ENCODE peak calls at places on chromosomes 7 and 10, in four cellular contexts. S is IMR-90, V is H1, I is neuronal stem cell. U is an unnamed sample.

GRCh38 chr7:87361320-87361719 is 15.9 kb downstream of the CROT start:
- DNase-seq in S (no peak), V (no peak), I (no peak), U (no peak)

GRCh38 chr10:118754132-118754555 is 626 bp downstream of the CACUL1 start:
- DNase-seq in S (no peak), V (no peak), I (peak; percentile 53), U (peak; percentile 57)

GRCh38 chr7:108144931-108145330 is 14.8 kb upstream of the LAMB4 start:
- DNase-seq in S (no peak), V (no peak), I (no peak), U (no peak)

GRCh38 chr7:11787534-11787933 is 44.5 kb downstream of the THSD7A start:
- DNase-seq in S (no peak), V (no peak), I (no peak), U (no peak)

GRCh38 chr10:100183482-100183881 is 2.3 kb downstream of the ERLIN1 start:
- DNase-seq in S (peak; percentile 10), V (no peak), I (no peak), U (peak; percentile 44)

GRCh38 chr10:86536294-86536861 is 14.8 kb upstream of the WAPL start:
- DNase-seq in S (no peak), V (no peak), I (no peak), U (no peak)

GRCh38 chr10:96673318-96674099 is 46.8 kb downstream of the PIK3AP1 start:
- DNase-seq in S (peak; percentile 63), V (no peak), I (no peak), U (peak; percentile 49)

GRCh38 chr7:139602143-139602722 is 78.7 kb downstream of the CLEC2L start:
- DNase-seq in S (peak; percentile 42), V (no peak), I (peak; percentile 18), U (peak; percentile 49)

GRCh38 chr10:103552856-103553742 is 59.6 kb downstream of the NEURL1 start:
- DNase-seq in S (no peak), V (no peak), I (no peak), U (no peak)

GRCh38 chr10:132746801-132747625 is 38.9 kb downstream of the NKX6-2 start:
- DNase-seq in S (no peak), V (peak; percentile 10), I (peak; percentile 71), U (no peak)

GRCh38 chr7:5586279-5586962 is 162.8 kb upstream of the TNRC18 start:
- DNase-seq in S (no peak), V (no peak), I (no peak), U (no peak)

GRCh38 chr7:63106506-63107388 is 891.9 kb upstream of the ZNF722 start:
- DNase-seq in S (no peak), V (no peak), I (no peak), U (no peak)

GRCh38 chr7:22094413-22095304 is 149.0 kb upstream of the CDCA7L start:
- DNase-seq in S (peak; percentile 10), V (no peak), I (no peak), U (peak; percentile 2)

GRCh38 chr10:6223981-6224380 is 21.2 kb downstream of the PFKFB3 start:
- DNase-seq in S (no peak), V (no peak), I (no peak), U (no peak)

GRCh38 chr7:74063646-74064045 is 20.0 kb upstream of the LIMK1 start:
- DNase-seq in S (no peak), V (no peak), I (no peak), U (no peak)

GRCh38 chr10:133004991-133005390 is 62.6 kb upstream of the CFAP46 start:
- DNase-seq in S (no peak), V (no peak), I (no peak), U (no peak)

GRCh38 chr7:102081244-102081627 is 205.4 kb upstream of the SH2B2 start:
- DNase-seq in S (no peak), V (no peak), I (no peak), U (no peak)

GRCh38 chr10:132637477-132638129 is 100.0 kb downstream of the INPP5A start:
- DNase-seq in S (peak; percentile 73), V (no peak), I (peak; percentile 42), U (peak; percentile 73)

GRCh38 chr10:114780610-114781184 is 40.9 kb upstream of the FHIP2A start:
- DNase-seq in S (no peak), V (no peak), I (no peak), U (no peak)

GRCh38 chr10:28906011-28906411 is 228.7 kb downstream of the BAMBI start:
- DNase-seq in S (no peak), V (no peak), I (no peak), U (no peak)

GRCh38 chr7:31478744-31479143 is 35.1 kb upstream of the ITPRID1 start:
- DNase-seq in S (no peak), V (no peak), I (no peak), U (no peak)

GRCh38 chr7:129557686-129558481 is 53.6 kb upstream of the NRF1 start:
- DNase-seq in S (no peak), V (no peak), I (no peak), U (no peak)

GRCh38 chr10:121900443-121901174 is 27.2 kb downstream of the ATE1 start:
- DNase-seq in S (peak; percentile 71), V (no peak), I (peak; percentile 65), U (peak; percentile 76)

GRCh38 chr10:62597226-62597625 is 207.3 kb upstream of the ADO start:
- DNase-seq in S (peak; percentile 41), V (no peak), I (no peak), U (peak; percentile 22)

GRCh38 chr7:116736927-116737715 is 65.1 kb downstream of the MET start:
- DNase-seq in S (peak; percentile 48), V (no peak), I (no peak), U (peak; percentile 58)

GRCh38 chr7:19713676-19714075 is 4.8 kb upstream of the POLR1F start:
- DNase-seq in S (peak; percentile 45), V (no peak), I (peak; percentile 23), U (peak; percentile 63)

GRCh38 chr10:100391163-100392002 is 44.4 kb downstream of the SCD start:
- DNase-seq in S (no peak), V (no peak), I (no peak), U (no peak)

GRCh38 chr10:45420453-45421192 is 46.6 kb downstream of the ALOX5 start:
- DNase-seq in S (peak; percentile 52), V (no peak), I (no peak), U (no peak)

GRCh38 chr7:24980695-24981543 is 941 bp upstream of the OSBPL3 start:
- DNase-seq in S (peak; percentile 36), V (no peak), I (no peak), U (peak; percentile 60)

GRCh38 chr7:110317699-110318265 is 773.1 kb upstream of the LRRN3 start:
- DNase-seq in S (peak; percentile 82), V (no peak), I (no peak), U (peak; percentile 72)

GRCh38 chr10:114499630-114500190 is 95.4 kb upstream of the AFAP1L2 start:
- DNase-seq in S (no peak), V (no peak), I (no peak), U (no peak)

GRCh38 chr7:41996381-41997035 is 240.5 kb downstream of the GLI3 start:
- DNase-seq in S (peak; percentile 86), V (no peak), I (no peak), U (peak; percentile 41)

GRCh38 chr7:73960548-73960947 is 67.4 kb upstream of the ELN start:
- DNase-seq in S (no peak), V (no peak), I (no peak), U (no peak)

GRCh38 chr10:13657184-13657680 is 70.5 kb downstream of the PRPF18 start:
- DNase-seq in S (no peak), V (no peak), I (no peak), U (no peak)

GRCh38 chr10:13659887-13660544 is 73.3 kb downstream of the PRPF18 start:
- DNase-seq in S (peak; percentile 50), V (no peak), I (peak; percentile 48), U (peak; percentile 52)

GRCh38 chr10:13658256-13658655 is 71.5 kb downstream of the PRPF18 start:
- DNase-seq in S (no peak), V (no peak), I (no peak), U (no peak)

GRCh38 chr10:13660545-13660920 is 73.8 kb downstream of the PRPF18 start:
- DNase-seq in S (peak; percentile 41), V (no peak), I (no peak), U (no peak)

DNA sequence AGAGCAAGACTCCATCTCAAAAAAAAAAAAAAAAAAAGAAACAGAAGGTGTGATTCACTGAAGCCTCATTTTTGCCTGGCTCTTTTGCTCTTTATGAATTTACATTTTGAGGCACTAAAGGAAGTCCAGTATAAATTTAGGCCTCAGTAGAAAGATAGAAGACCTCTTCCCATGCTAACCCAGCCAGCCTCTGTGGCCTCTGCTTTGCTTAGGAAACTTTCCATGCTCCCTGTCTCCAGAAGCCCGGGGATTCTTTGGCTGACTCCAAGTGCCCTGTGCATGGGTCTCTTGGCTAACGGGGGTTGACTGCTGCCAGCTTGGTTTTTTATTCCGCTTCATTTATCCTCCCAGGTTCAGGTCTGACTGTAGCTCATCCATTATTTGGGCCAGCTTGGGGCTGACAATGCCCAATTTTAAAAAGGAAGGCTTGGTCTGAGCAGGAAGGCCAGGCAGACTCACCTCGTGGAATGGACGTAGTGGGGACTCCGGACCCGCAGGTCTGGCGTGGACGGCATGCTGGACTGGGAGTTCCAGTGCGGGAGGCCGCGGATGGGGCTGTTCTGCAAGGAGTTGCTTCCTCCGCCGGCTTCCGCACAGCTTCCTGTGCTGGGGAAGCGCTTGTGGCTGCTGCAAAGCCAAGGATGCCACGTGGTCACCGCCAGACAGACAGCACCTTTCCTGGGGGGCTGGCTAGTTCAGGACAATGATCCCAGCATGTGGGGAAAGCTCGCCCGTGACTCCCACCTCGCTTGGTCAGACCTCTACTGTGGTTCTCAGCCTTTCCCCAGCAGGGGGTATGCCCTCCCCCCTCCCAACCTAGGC is 72.3 kb downstream of the PRPF18 start:
- DNase-seq in S (no peak), V (no peak), I (no peak), U (no peak)
- H3K27ac ChIP-seq in S (peak overlapping the region; percentile 46), V (peak overlapping the region; percentile 29), I (no peak overlapping the region), U (peak overlapping the region; percentile 4)

DNA sequence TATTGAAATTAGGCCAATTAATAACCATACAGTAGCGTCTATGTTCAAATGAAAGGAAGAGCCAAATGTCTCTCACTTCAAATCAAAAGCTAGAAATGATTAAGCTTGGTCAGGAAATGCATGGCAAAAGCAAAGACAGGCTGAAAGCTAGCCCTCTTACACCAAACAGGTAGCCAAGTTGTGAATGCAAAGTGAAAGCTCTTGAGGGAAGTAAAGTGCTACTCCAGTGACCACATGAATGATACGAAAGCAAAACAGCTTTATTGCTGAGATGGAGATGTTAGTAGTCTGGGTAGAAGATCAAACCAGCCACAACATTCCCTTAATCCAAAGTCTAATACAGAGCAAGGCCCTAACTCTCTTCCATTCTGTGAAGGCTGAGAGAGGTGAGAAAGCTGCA is 123.8 kb downstream of the TEX36 start:
- DNase-seq in S (no peak), V (no peak), I (no peak), U (no peak)
- H3K14ac ChIP-seq in S (no peak overlapping the region), V (no peak overlapping the region), I (no peak overlapping the region), U (no peak overlapping the region)

GRCh38 chr10:69893271-69893900 is 91.7 kb downstream of the COL13A1 start:
- DNase-seq in S (no peak), V (no peak), I (no peak), U (no peak)

GRCh38 chr10:69891057-69891617 is 89.4 kb downstream of the COL13A1 start:
- DNase-seq in S (no peak), V (no peak), I (no peak), U (no peak)

GRCh38 chr10:69895759-69896158 is 94.1 kb downstream of the COL13A1 start:
- DNase-seq in S (peak; percentile 78), V (no peak), I (no peak), U (peak; percentile 35)

GRCh38 chr10:69890065-69890831 is 88.5 kb downstream of the COL13A1 start:
- DNase-seq in S (no peak), V (no peak), I (no peak), U (no peak)

GRCh38 chr10:69892436-69893215 is 90.9 kb downstream of the COL13A1 start:
- DNase-seq in S (no peak), V (no peak), I (no peak), U (no peak)
- H3K36me3 ChIP-seq in S (peaks cover 3% of the 10 kb centered on the region), V (no peaks in the 10 kb centered on the region), I (no peaks in the 10 kb centered on the region), U (peaks cover 44% of the 10 kb centered on the region)

GRCh38 chr7:140656548-140657515 is 15.9 kb upstream of the ADCK2 start:
- DNase-seq in S (peak; percentile 70), V (no peak), I (no peak), U (peak; percentile 92)
- H3K27ac ChIP-seq in S (peak overlapping the region; percentile 50), V (no peak overlapping the region), I (no peak overlapping the region), U (no peak overlapping the region)

U was measured in mesenchymal stem cell.